ENCODE peak calls at places on chromosome 10, in eight cellular contexts. I, U, D, Y, J, F, K and Q are unnamed samples.
A peak's percentile ranks its signal among the peaks of the same experiment; 100 is the strongest.

GRCh38 chr10:60914676-60915075 is 29.3 kb downstream of the RHOBTB1 start:
- DNase-seq in K (no peak), F (no peak), D (no peak), J (no peak), U (peak; percentile 16), Y (no peak), I (peak; percentile 84), Q (no peak)

GRCh38 chr10:91613411-91614253 is 19.2 kb downstream of the PPP1R3C start:
- DNase-seq in D (peak; percentile 60), U (no peak), J (no peak), I (no peak), K (peak; percentile 54), F (no peak), Y (no peak), Q (no peak)

GRCh38 chr10:31036209-31036608 is 4.5 kb upstream of the ZNF438 start:
- DNase-seq in F (peak; percentile 55), D (no peak), K (no peak), I (no peak), Y (no peak), J (no peak), U (no peak), Q (no peak)

GRCh38 chr10:113704637-113705343 is 25.1 kb downstream of the CASP7 start:
- DNase-seq in K (peak; percentile 45), D (peak; percentile 60), J (no peak), U (peak; percentile 47), Y (no peak), F (peak; percentile 64), I (peak; percentile 23), Q (peak; percentile 29)

GRCh38 chr10:80141696-80142460 is 9.3 kb downstream of the PLAC9 start:
- DNase-seq in U (no peak), J (no peak), I (no peak), Y (no peak), D (no peak), K (no peak), F (peak; percentile 28), Q (peak; percentile 14)

GRCh38 chr10:61179734-61180133 is 235.7 kb upstream of the RHOBTB1 start:
- DNase-seq in U (no peak), Y (no peak), I (no peak), J (no peak), K (no peak), D (no peak), F (no peak), Q (no peak)

GRCh38 chr10:86321568-86321967 is 45.0 kb downstream of the GRID1 start:
- DNase-seq in K (no peak), I (no peak), J (no peak), U (no peak), F (no peak), Y (no peak), D (no peak), Q (no peak)

GRCh38 chr10:116000151-116000550 is 272.9 kb downstream of the GFRA1 start:
- DNase-seq in F (no peak), U (no peak), J (no peak), K (no peak), I (no peak), D (peak; percentile 23), Y (no peak), Q (no peak)

GRCh38 chr10:5628366-5628765 is 38.0 kb downstream of the ASB13 start:
- DNase-seq in D (peak; percentile 42), K (no peak), J (no peak), I (no peak), U (no peak), Y (no peak), F (no peak), Q (peak; percentile 27)

GRCh38 chr10:58782876-58783859 is 270.5 kb downstream of the BICC1 start:
- DNase-seq in U (peak; percentile 13), Y (no peak), F (no peak), J (no peak), K (no peak), I (no peak), D (peak; percentile 9), Q (peak; percentile 30)

GRCh38 chr10:98694863-98695262 is 248.1 kb upstream of the HPS1 start:
- DNase-seq in I (no peak), F (no peak), U (no peak), D (no peak), J (no peak), Y (no peak), K (no peak), Q (no peak)

GRCh38 chr10:112375721-112376577 is 2.0 kb downstream of the ACSL5 start:
- DNase-seq in J (peak; percentile 49), D (no peak), K (no peak), I (peak; percentile 61), F (no peak), U (peak; percentile 60), Y (peak; percentile 30), Q (peak; percentile 64)

GRCh38 chr10:111107023-111107422 is 30.2 kb downstream of the ADRA2A start:
- DNase-seq in I (no peak), K (peak; percentile 8), D (no peak), F (no peak), J (no peak), Y (no peak), U (peak; percentile 97), Q (no peak)

GRCh38 chr10:72257051-72257892 is 16.5 kb upstream of the DDIT4 start:
- DNase-seq in Y (no peak), J (peak; percentile 56), K (peak; percentile 72), U (no peak), D (no peak), I (no peak), F (peak; percentile 74), Q (no peak)

DNA sequence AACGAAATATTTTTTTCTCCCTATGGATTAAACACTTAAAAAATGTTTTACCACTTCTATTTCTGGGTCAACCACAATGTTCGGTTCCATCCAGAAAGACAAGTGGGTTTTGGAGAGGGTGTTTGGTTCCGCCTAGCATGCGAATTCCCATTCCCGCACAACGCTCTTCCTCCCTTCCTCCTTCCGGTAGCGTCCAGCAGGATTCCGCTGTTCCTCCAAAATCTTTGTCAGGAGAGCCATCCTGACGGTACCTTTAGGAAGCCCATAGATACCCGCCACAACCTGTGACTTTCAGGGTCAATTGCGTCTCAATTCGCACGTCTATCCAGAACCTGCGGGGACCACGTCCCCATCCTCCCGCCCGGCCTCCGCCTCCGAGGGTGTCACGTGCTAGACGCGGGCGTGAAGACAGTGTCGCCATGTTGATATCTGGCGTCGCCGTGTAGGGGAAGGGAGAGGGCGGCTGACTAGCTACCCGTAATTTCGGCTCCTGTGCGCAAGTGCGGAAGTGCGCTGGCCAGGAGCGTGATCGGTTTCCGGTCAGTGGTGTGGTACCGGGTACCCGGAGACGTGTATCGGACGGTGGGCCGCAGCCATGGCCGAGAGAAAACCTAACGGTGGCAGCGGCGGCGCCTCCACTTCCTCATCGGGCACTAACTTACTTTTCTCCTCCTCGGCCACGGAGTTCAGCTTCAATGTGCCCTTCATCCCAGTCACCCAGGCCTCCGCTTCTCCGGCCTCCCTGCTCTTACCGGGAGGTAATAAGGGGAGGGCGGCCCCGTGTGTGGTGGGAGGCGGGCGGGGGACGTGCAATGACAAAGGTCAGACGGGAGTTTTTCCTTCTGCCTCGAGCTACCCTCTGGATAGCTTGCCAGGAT is at the start of gene SEC23IP:
- DNase-seq in Y (peak; percentile 87), K (peak; percentile 96), J (peak; percentile 93), I (peak; percentile 95), F (peak; percentile 96), D (peak; percentile 97), U (peak; percentile 97), Q (peak; percentile 97)
- H3K4me3 ChIP-seq in Y (peak within 1 kb of the TSS; percentile 97), K (peak within 1 kb of the TSS; percentile 67), J (peak within 1 kb of the TSS; percentile 75), I (peak within 1 kb of the TSS; percentile 69), F (peak within 1 kb of the TSS; percentile 90), D (peak within 1 kb of the TSS; percentile 74), U (peak within 1 kb of the TSS; percentile 82), Q (peak within 1 kb of the TSS; percentile 95)

GRCh38 chr10:78731675-78732074 is 337.1 kb upstream of the ZMIZ1 start:
- DNase-seq in J (no peak), Y (no peak), D (no peak), K (no peak), U (no peak), I (no peak), F (no peak), Q (no peak)
- TF ChIP-seq CTCF in J (no peak), Y (no peak), D (no peak), K (no peak), U (no peak), I (no peak), F (no peak), Q (no peak)

DNA sequence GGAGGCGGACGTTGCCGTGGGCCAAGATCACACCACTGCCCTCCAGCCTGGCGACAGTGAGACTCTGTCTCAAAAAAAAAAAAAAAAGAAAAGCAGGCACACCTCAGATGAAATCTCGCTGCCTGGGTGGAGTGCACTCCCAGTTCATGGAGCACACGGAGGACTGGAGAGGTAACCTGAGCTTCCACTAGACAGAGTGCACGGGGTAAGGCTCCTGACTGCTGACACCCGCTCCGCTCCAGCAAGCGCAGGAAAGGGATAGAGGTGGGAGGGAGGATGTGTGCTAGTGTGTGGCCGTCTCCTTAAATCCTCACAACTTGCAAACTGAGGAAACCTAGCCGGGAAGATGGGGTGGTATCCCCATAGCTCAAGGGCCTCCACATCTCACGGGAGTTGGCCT is 50.8 kb downstream of the FAM53B start:
- DNase-seq in J (no peak), U (no peak), D (no peak), K (peak; percentile 51), I (no peak), Y (no peak), F (no peak), Q (no peak)
- H3K4me1 ChIP-seq in J (no peaks in the 10 kb centered on the region), U (peaks cover 13% of the 10 kb centered on the region), D (no peaks in the 10 kb centered on the region), K (peaks cover 58% of the 10 kb centered on the region), I (no peaks in the 10 kb centered on the region), Y (peaks cover 65% of the 10 kb centered on the region), F (peaks cover 14% of the 10 kb centered on the region), Q (no peaks in the 10 kb centered on the region)

DNA sequence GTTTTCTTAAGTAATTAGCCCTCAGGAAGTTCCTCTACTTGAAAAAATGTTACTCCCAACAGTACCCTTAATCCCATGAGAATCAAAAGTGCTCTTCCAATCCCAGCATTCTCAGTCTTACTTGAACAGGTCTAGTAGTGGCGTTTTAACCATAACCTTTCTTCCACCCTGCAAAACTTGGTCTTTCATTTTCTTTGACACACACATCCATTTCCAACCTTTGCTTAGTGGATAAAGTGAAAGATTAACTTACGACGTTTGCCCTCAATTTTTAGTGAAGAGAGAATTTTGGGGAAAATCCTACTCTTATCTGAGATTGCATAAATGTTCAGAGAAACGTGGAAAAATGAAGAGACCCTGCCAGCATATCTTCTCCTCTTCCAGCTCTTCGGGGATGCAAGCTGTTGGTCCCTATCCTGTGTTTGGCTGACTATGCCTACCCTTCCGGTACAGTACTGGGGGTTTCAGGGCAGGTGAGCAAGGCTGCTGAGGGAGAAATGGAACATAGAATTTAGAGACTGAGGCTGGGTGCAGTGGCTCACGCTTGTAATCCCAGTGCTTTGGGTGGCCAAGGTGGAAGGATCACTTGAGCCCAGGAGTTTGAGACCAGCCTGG is 18.8 kb downstream of the WBP1L start:
- DNase-seq in I (no peak), Y (no peak), F (no peak), J (no peak), U (no peak), K (no peak), D (no peak), Q (no peak)
- H3K4me3 ChIP-seq in I (no peak overlapping the region), Y (no peak overlapping the region), F (no peak overlapping the region), J (no peak overlapping the region), U (no peak overlapping the region), K (no peak overlapping the region), D (no peak overlapping the region), Q (no peak overlapping the region)

GRCh38 chr10:126088144-126088543 is 191.8 kb downstream of the FANK1 start:
- DNase-seq in I (no peak), U (no peak), F (no peak), J (no peak), Y (no peak), D (no peak), K (peak; percentile 3), Q (no peak)
- TF ChIP-seq CTCF in I (no peak), U (no peak), F (no peak), J (no peak), Y (no peak), D (no peak), K (no peak), Q (no peak)